ENCODE peak calls at places on chromosomes 5 and 9, in seven cellular contexts. Y is neural progenitor cell, N is neuronal stem cell, X is mammary epithelial cell, L is keratinocyte, R is HCT116, V is GM23248. Q is an unnamed sample.

GRCh38 chr9:107674252-107674936 is 184.8 kb upstream of the KLF4 start:
- DNase-seq in Y (no peak), L (no peak), X (no peak), V (no peak), N (no peak), R (no peak), Q (no peak)

GRCh38 chr9:77712533-77713130 is 64.5 kb upstream of the GNA14 start:
- DNase-seq in N (no peak), V (peak), X (peak), L (peak), R (no peak), Y (no peak), Q (peak)

GRCh38 chr5:152374711-152375275 is 30.3 kb downstream of the NMUR2 start:
- DNase-seq in N (no peak), L (no peak), R (no peak), Y (no peak), V (no peak), X (no peak), Q (no peak)

GRCh38 chr9:121915304-121915625 is 177.8 kb downstream of the TTLL11 start:
- DNase-seq in Y (no peak), X (no peak), L (no peak), R (no peak), V (no peak), N (no peak), Q (no peak)

GRCh38 chr5:67746103-67746502 is 469.5 kb upstream of the PIK3R1 start:
- DNase-seq in N (no peak), L (no peak), R (no peak), V (no peak), X (no peak), Y (no peak), Q (no peak)

GRCh38 chr9:116153765-116154333 is at the start of gene PAPPA:
- DNase-seq in Y (no peak), V (peak), R (no peak), N (no peak), L (no peak), X (no peak), Q (no peak)

GRCh38 chr9:71665247-71665646 is 103.1 kb downstream of the CEMIP2 start:
- DNase-seq in X (peak), N (no peak), V (no peak), Y (no peak), L (no peak), R (no peak), Q (no peak)

GRCh38 chr5:172936441-172936840 is 22.8 kb upstream of the RPL26L1 start:
- DNase-seq in N (no peak), X (no peak), L (no peak), R (no peak), V (no peak), Y (no peak), Q (no peak)

GRCh38 chr5:113524927-113525326 is 11.4 kb downstream of the YTHDC2 start:
- DNase-seq in V (peak), X (no peak), R (no peak), L (no peak), N (no peak), Y (no peak), Q (no peak)

GRCh38 chr9:17532461-17532860 is 46.4 kb upstream of the SH3GL2 start:
- DNase-seq in N (no peak), Y (no peak), L (no peak), X (no peak), R (no peak), V (no peak), Q (no peak)

GRCh38 chr9:74577956-74578355 is 80.8 kb downstream of the RORB start:
- DNase-seq in L (no peak), Y (peak), R (peak), N (no peak), V (peak), X (no peak), Q (peak)

GRCh38 chr9:128250839-128251558 is 24.8 kb downstream of the GOLGA2 start:
- DNase-seq in X (no peak), N (no peak), L (no peak), V (no peak), R (no peak), Y (peak), Q (no peak)

GRCh38 chr5:8843766-8844165 is 702.1 kb downstream of the SEMA5A start:
- DNase-seq in Y (peak), L (no peak), V (peak), X (no peak), N (no peak), R (no peak), Q (peak)

GRCh38 chr5:74085186-74085585 is 459.2 kb downstream of the ARHGEF28 start:
- DNase-seq in L (no peak), Y (no peak), R (no peak), V (no peak), X (peak), N (no peak), Q (no peak)

GRCh38 chr5:5141625-5142527 is 1.7 kb downstream of the ADAMTS16 start:
- DNase-seq in X (peak), L (no peak), Y (peak), N (peak), R (peak), V (peak), Q (peak)

GRCh38 chr9:127763918-127764384 is 14.5 kb downstream of the SH2D3C start:
- DNase-seq in V (peak), N (peak), L (no peak), X (no peak), Y (peak), R (no peak), Q (no peak)

GRCh38 chr5:127909078-127909477 is 174.5 kb upstream of the SLC12A2 start:
- DNase-seq in R (peak), Y (peak), X (peak), L (no peak), N (peak), V (peak), Q (peak)

GRCh38 chr9:92605224-92605623 is 64.7 kb downstream of the IPPK start:
- DNase-seq in L (no peak), N (no peak), Y (no peak), R (no peak), X (no peak), V (no peak), Q (no peak)

GRCh38 chr5:74543162-74543995 is 97.1 kb downstream of the ENC1 start:
- DNase-seq in V (peak), Y (peak), X (peak), R (peak), N (peak), L (peak), Q (peak)

GRCh38 chr5:144196612-144197011 is 25.9 kb downstream of the KCTD16 start:
- DNase-seq in V (no peak), L (no peak), Y (no peak), N (no peak), R (no peak), X (no peak), Q (no peak)

GRCh38 chr5:88674262-88675158 is 208.5 kb downstream of the MEF2C start:
- DNase-seq in L (no peak), V (peak), N (no peak), R (no peak), Y (peak), X (no peak), Q (no peak)

GRCh38 chr5:108900668-108901067 is 153.0 kb downstream of the FER start:
- DNase-seq in L (no peak), X (no peak), V (no peak), R (no peak), Y (no peak), N (no peak), Q (peak)

GRCh38 chr5:88895681-88896501 is 12.9 kb upstream of the MEF2C start:
- DNase-seq in V (no peak), Y (no peak), X (no peak), N (no peak), L (no peak), R (no peak), Q (no peak)

GRCh38 chr9:134481762-134482161 is 155.5 kb downstream of the RXRA start:
- DNase-seq in L (no peak), V (no peak), Y (no peak), N (no peak), R (no peak), X (no peak), Q (no peak)

GRCh38 chr9:91151014-91151740 is 210.5 kb downstream of the AUH start:
- DNase-seq in X (peak), L (no peak), R (no peak), N (no peak), Y (no peak), V (peak), Q (peak)

GRCh38 chr9:132946624-132947295 is 2.3 kb upstream of the TSC1 start:
- DNase-seq in V (peak), Y (peak), X (no peak), N (peak), L (no peak), R (no peak), Q (peak)

GRCh38 chr5:180860273-180860886 is 696 bp downstream of the ZFP62 start:
- DNase-seq in N (no peak), Y (peak), R (peak), X (no peak), L (no peak), V (peak), Q (no peak)

GRCh38 chr9:16871358-16872151 is 1.1 kb upstream of the BNC2 start:
- DNase-seq in V (peak), N (peak), L (peak), Y (peak), R (no peak), X (peak), Q (peak)

GRCh38 chr5:74950836-74951515 is 84.8 kb upstream of the FAM169A start:
- DNase-seq in Y (no peak), R (no peak), X (no peak), N (no peak), L (no peak), V (peak), Q (peak)

GRCh38 chr9:68672625-68673024 is 32.4 kb upstream of the PIP5K1B start:
- DNase-seq in R (no peak), L (no peak), N (no peak), V (no peak), X (no peak), Y (no peak), Q (no peak)

GRCh38 chr5:157350939-157351338 is 85.0 kb downstream of the CYFIP2 start:
- DNase-seq in V (no peak), R (no peak), N (no peak), Y (no peak), X (no peak), L (no peak), Q (peak)

GRCh38 chr9:121699271-121700164 is 48.1 kb downstream of the DAB2IP start:
- DNase-seq in X (peak), V (peak), L (no peak), R (no peak), N (peak), Y (peak), Q (peak)

GRCh38 chr9:97672403-97672802 is 24.7 kb downstream of the XPA start:
- DNase-seq in Y (no peak), N (no peak), X (no peak), V (no peak), R (no peak), L (no peak), Q (no peak)

GRCh38 chr9:124454296-124454695 is 4.0 kb downstream of the ADGRD2 start:
- DNase-seq in X (no peak), V (no peak), L (no peak), Y (no peak), R (no peak), N (no peak), Q (no peak)

GRCh38 chr5:179914032-179914755 is 6.5 kb upstream of the TBC1D9B start:
- DNase-seq in R (no peak), X (peak), L (peak), Y (no peak), V (peak), N (no peak), Q (peak)

GRCh38 chr5:151139646-151140045 is 17.9 kb downstream of the ANXA6 start:
- DNase-seq in N (no peak), R (no peak), X (no peak), L (no peak), Y (no peak), V (no peak), Q (no peak)

GRCh38 chr5:90940227-90940995 is 381.8 kb downstream of the ADGRV1 start:
- DNase-seq in L (no peak), R (no peak), N (peak), X (peak), V (peak), Y (peak), Q (peak)

GRCh38 chr5:13218518-13218917 is 726.0 kb downstream of the DNAH5 start:
- DNase-seq in Y (peak), V (peak), L (no peak), R (no peak), N (no peak), X (peak), Q (no peak)

GRCh38 chr5:149162401-149163084 is 21.2 kb downstream of the ABLIM3 start:
- DNase-seq in X (peak), N (no peak), Y (no peak), V (peak), R (peak), L (no peak), Q (peak)

DNA sequence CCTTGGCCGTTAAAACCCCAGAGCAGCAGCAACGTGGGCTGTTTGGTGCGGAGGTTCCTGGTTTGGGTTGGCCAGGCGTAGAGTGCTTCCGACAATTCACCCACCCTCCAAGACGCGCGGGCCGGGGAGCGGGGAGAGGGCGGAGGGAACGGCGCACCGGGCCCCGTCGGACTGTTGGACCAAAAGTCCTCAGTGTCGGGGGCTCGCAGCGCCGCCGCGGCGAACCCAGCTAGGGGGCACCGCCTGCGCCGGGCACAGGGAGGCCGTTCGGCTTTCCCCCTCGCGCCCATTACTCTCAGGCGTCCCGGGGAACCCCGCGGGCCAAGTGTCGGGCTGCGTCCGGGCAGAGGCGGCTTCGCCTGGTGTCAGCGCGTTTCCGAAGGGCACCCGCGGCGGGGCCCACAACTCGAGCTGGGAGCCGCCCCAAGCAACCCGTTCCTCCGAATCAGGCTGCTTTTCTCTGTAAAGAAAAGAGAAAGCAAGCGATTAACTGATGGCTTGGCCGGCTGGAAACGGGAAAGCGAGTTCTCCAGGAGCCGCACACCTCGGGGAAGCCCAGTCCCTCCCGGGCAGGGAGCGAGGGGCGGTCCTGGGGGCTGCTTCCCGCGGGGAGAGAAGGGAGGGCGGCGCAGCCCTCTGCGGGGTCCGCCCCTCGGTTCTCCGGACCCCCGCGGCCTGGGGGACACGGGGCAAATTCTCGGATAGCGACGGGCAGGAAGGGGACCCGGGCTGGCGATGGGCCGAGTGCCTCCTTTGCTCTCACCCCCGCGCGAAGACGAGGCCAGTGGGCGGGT is 145.5 kb downstream of the ERCC6L2 start:
- DNase-seq in Y (peak), V (peak), N (peak), X (peak), R (no peak), L (no peak), Q (no peak)
- H3K9ac ChIP-seq in Y (no peak), V (peak), N (peak), X (no peak), R (no peak), L (no peak), Q (peak)

DNA sequence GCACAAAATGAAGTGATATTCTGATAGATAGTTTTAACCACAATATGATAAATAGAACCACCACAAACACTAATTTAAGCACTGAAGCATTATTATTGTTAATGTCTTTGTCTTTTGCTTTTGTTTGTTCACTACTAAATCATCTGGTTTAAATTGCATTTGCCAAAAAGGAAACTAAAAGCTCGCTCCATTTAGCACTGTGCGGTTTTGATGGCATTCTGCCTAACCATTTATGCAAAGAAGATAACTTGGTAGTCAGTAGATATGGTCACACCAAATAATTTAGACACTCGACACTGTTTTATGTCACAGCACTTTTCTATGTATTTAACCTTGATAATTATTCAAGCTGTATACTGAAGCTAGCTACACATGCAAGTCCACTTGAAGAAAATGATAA is 849.8 kb upstream of the CDH6 start:
- DNase-seq in L (no peak), X (no peak), R (no peak), N (no peak), V (no peak), Y (no peak), Q (no peak)
- H3K9ac ChIP-seq in L (no peak), X (no peak), R (no peak), N (no peak), V (no peak), Y (no peak), Q (no peak)

DNA sequence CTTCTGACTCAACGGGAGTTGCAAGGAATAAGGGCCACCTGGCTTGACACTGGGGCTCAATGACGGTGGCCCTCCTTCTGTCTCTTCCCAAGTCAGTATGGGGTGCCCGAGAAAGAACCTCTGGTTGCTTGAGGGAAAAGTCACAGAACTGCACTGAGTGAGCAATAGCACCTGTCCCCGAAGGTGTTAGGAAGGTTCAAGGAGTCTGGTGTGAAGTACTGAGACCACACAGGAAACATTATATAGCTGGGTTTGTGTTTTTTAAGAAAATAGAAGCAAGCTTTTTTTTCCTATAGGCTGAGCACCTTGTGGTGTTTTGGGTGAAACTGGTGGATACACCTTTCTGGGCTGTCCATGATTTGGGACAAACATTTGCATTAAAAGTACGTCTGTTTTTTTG is 62.9 kb downstream of the SPIN1 start:
- DNase-seq in Y (no peak), N (no peak), V (no peak), L (no peak), R (no peak), X (no peak), Q (no peak)
- H3K9ac ChIP-seq in Y (no peak), N (no peak), V (no peak), L (no peak), R (no peak), X (no peak), Q (no peak)

GRCh38 chr5:82493217-82493616 is 215.1 kb upstream of the RPS23 start:
- DNase-seq in L (no peak), N (no peak), X (no peak), R (no peak), Y (no peak), V (no peak), Q (no peak)

GRCh38 chr5:82494942-82495341 is 216.8 kb upstream of the RPS23 start:
- DNase-seq in X (no peak), V (peak), N (no peak), L (no peak), Y (no peak), R (no peak), Q (peak)

DNA sequence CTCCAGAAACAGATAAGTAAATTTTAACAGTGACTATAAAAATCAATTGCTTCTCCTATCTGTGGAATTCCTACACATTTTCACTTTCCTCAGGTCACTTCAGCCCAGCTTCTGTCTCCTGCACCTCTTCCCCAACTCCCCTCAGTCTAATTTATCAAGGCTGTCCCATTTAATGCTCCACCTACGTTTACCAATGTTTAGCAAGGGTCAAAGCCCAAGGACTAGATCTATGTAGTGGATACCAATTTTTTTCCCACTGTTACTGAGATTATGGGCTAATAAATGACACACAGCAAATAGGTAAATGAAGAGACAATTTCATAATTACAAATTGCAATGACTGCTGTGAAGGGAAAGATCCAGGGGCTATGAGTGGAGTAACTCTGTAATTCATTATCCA is 211.5 kb upstream of the RPS23 start:
- DNase-seq in V (no peak), L (no peak), Y (no peak), X (no peak), R (no peak), N (no peak), Q (no peak)
- H3K9ac ChIP-seq in V (no peak), L (no peak), Y (no peak), X (no peak), R (no peak), N (no peak), Q (no peak)

GRCh38 chr9:76599970-76600369 is 141.0 kb downstream of the GCNT1 start:
- DNase-seq in X (no peak), N (no peak), Y (no peak), R (no peak), L (no peak), V (no peak), Q (no peak)
- H3K9ac ChIP-seq in X (no peak), N (no peak), Y (no peak), R (no peak), L (no peak), V (no peak), Q (no peak)

GRCh38 chr5:14239951-14240350 is 96.8 kb downstream of the TRIO start:
- DNase-seq in R (no peak), N (no peak), L (no peak), Y (no peak), X (no peak), V (no peak), Q (no peak)
- H3K9ac ChIP-seq in R (no peak), N (no peak), L (no peak), Y (no peak), X (no peak), V (no peak), Q (peak)

GRCh38 chr5:80781356-80781755 is 126.6 kb upstream of the DHFR start:
- DNase-seq in N (no peak), L (peak), X (peak), Y (no peak), R (peak), V (peak), Q (peak)
- H3K9ac ChIP-seq in N (no peak), L (peak), X (no peak), Y (no peak), R (peak), V (no peak), Q (no peak)

DNA sequence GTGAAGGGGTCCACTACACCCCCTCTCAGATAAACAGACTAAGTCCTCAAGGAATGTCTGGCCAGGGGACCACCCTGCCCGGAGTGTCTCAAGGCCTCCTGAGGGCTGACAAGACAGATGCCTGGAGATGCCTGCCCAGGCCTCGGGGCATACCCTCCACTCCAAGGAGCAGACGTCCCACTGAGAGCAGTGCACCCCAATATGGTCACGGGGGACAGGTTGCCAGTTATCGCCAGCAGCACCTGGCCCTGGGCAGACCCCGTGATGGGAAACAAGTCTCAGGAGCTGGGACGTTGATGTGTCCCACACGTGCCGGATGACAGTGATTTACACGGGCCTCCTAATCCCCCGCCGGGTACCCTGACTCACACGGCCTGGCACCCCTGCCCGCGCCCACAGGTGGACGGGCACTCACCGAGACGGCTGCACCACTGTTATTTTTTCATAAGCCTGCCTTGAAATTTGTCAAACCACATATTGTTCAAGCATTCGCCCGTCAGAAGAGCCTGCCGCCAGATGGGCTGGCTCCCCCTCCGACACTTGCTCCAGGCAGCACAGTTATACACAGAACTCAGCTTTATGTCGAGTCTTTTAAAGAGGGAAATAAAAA is 43.9 kb downstream of the BARX1 start:
- DNase-seq in L (no peak), V (no peak), N (no peak), Y (no peak), R (no peak), X (no peak), Q (no peak)
- H3K9ac ChIP-seq in L (no peak), V (no peak), N (no peak), Y (no peak), R (no peak), X (no peak), Q (no peak)

Q was measured in IMR-90.